ENCODE peak calls at places on chromosomes 5 and 9, in ten cellular contexts. Z is WERI-Rb-1, E is ovary, D is GM23338, L is psoas muscle, T is bronchial epithelial cell, J is right atrium auricular region, V is neural crest cell, G is AG04450, X is HCT116. I is an unnamed sample.

GRCh38 chr5:96343094-96343493 is 90.0 kb downstream of the PCSK1 start:
- DNase-seq in J (no peak), V (no peak), X (no peak), E (no peak), L (no peak), Z (no peak), T (no peak), D (no peak), G (no peak), I (no peak)

GRCh38 chr5:150068071-150068470 is 18.3 kb downstream of the CSF1R start:
- DNase-seq in D (no peak), X (no peak), E (no peak), V (no peak), J (no peak), Z (no peak), L (no peak), G (no peak), T (no peak), I (no peak)

GRCh38 chr9:115034801-115035200 is 83.2 kb downstream of the TNC start:
- DNase-seq in D (no peak), X (no peak), V (no peak), Z (no peak), T (peak), G (peak), L (no peak), J (no peak), E (no peak), I (no peak)

GRCh38 chr5:157497875-157498611 is 38.0 kb downstream of the NIPAL4 start:
- DNase-seq in L (no peak), Z (no peak), D (no peak), X (no peak), G (no peak), T (no peak), J (no peak), E (no peak), V (no peak), I (no peak)

GRCh38 chr5:177382423-177383029 is 1.7 kb upstream of the SLC34A1 start:
- DNase-seq in E (no peak), V (no peak), G (no peak), Z (no peak), L (no peak), J (no peak), D (peak), T (peak), X (no peak), I (no peak)

GRCh38 chr5:124087752-124088151 is 575.8 kb downstream of the CSNK1G3 start:
- DNase-seq in L (no peak), J (no peak), D (peak), T (no peak), E (no peak), V (no peak), Z (no peak), X (no peak), G (no peak), I (no peak)

GRCh38 chr5:165829504-165829903 is 2324.1 kb downstream of the MAT2B start:
- DNase-seq in Z (no peak), V (no peak), X (no peak), E (no peak), G (no peak), D (no peak), L (no peak), J (no peak), T (no peak), I (no peak)

GRCh38 chr5:91024727-91025126 is 358.4 kb downstream of the ARRDC3 start:
- DNase-seq in D (no peak), G (no peak), V (no peak), Z (no peak), J (no peak), L (no peak), E (no peak), T (no peak), X (no peak), I (no peak)

GRCh38 chr5:20572560-20572959 is 584.6 kb upstream of the CDH18 start:
- DNase-seq in Z (no peak), J (no peak), E (no peak), X (no peak), V (no peak), D (peak), L (no peak), G (no peak), T (peak), I (no peak)

GRCh38 chr5:14779975-14780374 is 91.6 kb downstream of the ANKH start:
- DNase-seq in E (no peak), V (no peak), J (no peak), G (no peak), T (peak), Z (no peak), X (no peak), L (no peak), D (no peak), I (no peak)

GRCh38 chr5:116482394-116482793 is 92.2 kb downstream of the SEMA6A start:
- DNase-seq in V (no peak), X (no peak), J (no peak), D (no peak), E (no peak), L (no peak), Z (no peak), T (peak), G (no peak), I (no peak)

GRCh38 chr5:148541054-148541835 is 113.1 kb downstream of the HTR4 start:
- DNase-seq in D (no peak), X (no peak), E (no peak), V (no peak), T (peak), L (no peak), G (no peak), Z (no peak), J (no peak), I (no peak)

GRCh38 chr5:173327084-173327947 is 898 bp downstream of the STC2 start:
- DNase-seq in T (no peak), E (no peak), G (no peak), J (no peak), D (no peak), L (no peak), X (no peak), V (no peak), Z (no peak), I (peak)

GRCh38 chr9:112334319-112334828 is 955 bp upstream of the PTBP3 start:
- DNase-seq in J (no peak), D (peak), L (no peak), X (no peak), Z (no peak), V (no peak), G (no peak), T (peak), E (peak), I (no peak)

GRCh38 chr9:121658591-121658990 is 7.2 kb downstream of the DAB2IP start:
- DNase-seq in X (no peak), J (no peak), V (no peak), L (no peak), E (no peak), D (no peak), Z (no peak), T (no peak), G (no peak), I (no peak)

GRCh38 chr5:38871211-38871610 is 25.4 kb downstream of the OSMR start:
- DNase-seq in G (no peak), T (peak), D (no peak), Z (no peak), V (no peak), L (no peak), E (no peak), J (no peak), X (no peak), I (no peak)

GRCh38 chr5:176818391-176819098 is 8.2 kb downstream of the UNC5A start:
- DNase-seq in J (no peak), G (no peak), L (no peak), X (peak), D (no peak), E (no peak), T (no peak), V (no peak), Z (no peak), I (no peak)

GRCh38 chr5:167030500-167031120 is 1260.8 kb upstream of the WWC1 start:
- DNase-seq in D (peak), E (no peak), X (no peak), L (no peak), J (no peak), T (no peak), V (peak), G (no peak), Z (peak), I (peak)

GRCh38 chr5:93715327-93715726 is 26.1 kb downstream of the POU5F2 start:
- DNase-seq in E (no peak), Z (peak), L (no peak), J (no peak), D (no peak), G (no peak), T (no peak), X (no peak), V (no peak), I (no peak)

GRCh38 chr9:85978496-85978895 is 37.5 kb downstream of the NAA35 start:
- DNase-seq in G (peak), J (no peak), E (no peak), T (no peak), D (no peak), Z (no peak), X (no peak), V (no peak), L (no peak), I (no peak)

GRCh38 chr9:92133949-92134604 is 18.9 kb upstream of the SPTLC1 start:
- DNase-seq in E (peak), Z (peak), T (peak), J (peak), X (peak), G (peak), L (peak), V (peak), D (peak), I (peak)

GRCh38 chr9:121550569-121551512 is 51.2 kb upstream of the GGTA1 start:
- DNase-seq in T (peak), L (peak), V (peak), X (peak), G (no peak), D (peak), E (peak), Z (peak), J (peak), I (peak)

GRCh38 chr5:64462391-64462790 is 43.4 kb upstream of the RGS7BP start:
- DNase-seq in G (no peak), L (no peak), Z (no peak), X (no peak), D (no peak), E (no peak), J (no peak), T (no peak), V (no peak), I (no peak)

GRCh38 chr5:41510176-41510831 is at the start of gene PLCXD3:
- DNase-seq in E (peak), Z (peak), L (peak), D (peak), V (peak), X (no peak), J (peak), G (no peak), T (peak), I (peak)

GRCh38 chr9:4588721-4589120 is 73.4 kb upstream of the PLPP6 start:
- DNase-seq in L (no peak), J (no peak), X (no peak), E (no peak), Z (no peak), D (no peak), T (no peak), V (no peak), G (no peak), I (no peak)

GRCh38 chr9:81477669-81478068 is 211.7 kb downstream of the TLE1 start:
- DNase-seq in J (no peak), G (no peak), T (no peak), E (no peak), D (no peak), X (no peak), V (no peak), L (no peak), Z (no peak), I (no peak)

GRCh38 chr9:111438576-111439235 is 45.5 kb downstream of the ECPAS start:
- DNase-seq in V (no peak), D (no peak), X (no peak), G (no peak), Z (no peak), E (no peak), T (no peak), J (no peak), L (no peak), I (no peak)

GRCh38 chr5:144191461-144191860 is 20.8 kb downstream of the KCTD16 start:
- DNase-seq in E (no peak), Z (no peak), J (no peak), V (no peak), D (no peak), X (no peak), T (no peak), G (no peak), L (no peak), I (no peak)

GRCh38 chr9:128635266-128636023 is 21.2 kb downstream of the DYNC2I2 start:
- DNase-seq in G (peak), J (peak), X (peak), Z (peak), E (peak), L (peak), V (peak), T (peak), D (peak), I (peak)

GRCh38 chr5:172006378-172007152 is at the start of gene FBXW11:
- DNase-seq in V (peak), J (peak), X (peak), L (peak), T (peak), D (peak), Z (peak), G (peak), E (peak), I (peak)

GRCh38 chr9:128903871-128904371 is 16.9 kb upstream of the PHYHD1 start:
- DNase-seq in J (no peak), L (no peak), V (no peak), T (peak), E (no peak), Z (no peak), D (no peak), X (no peak), G (no peak), I (no peak)

GRCh38 chr5:168085321-168086040 is 206.0 kb upstream of the WWC1 start:
- DNase-seq in V (no peak), L (no peak), J (no peak), X (no peak), D (no peak), E (no peak), Z (no peak), G (no peak), T (no peak), I (no peak)

GRCh38 chr5:4989121-4989520 is 151.0 kb upstream of the ADAMTS16 start:
- DNase-seq in E (no peak), L (no peak), T (no peak), G (no peak), Z (no peak), D (no peak), V (no peak), X (no peak), J (no peak), I (no peak)

GRCh38 chr5:110377411-110378392 is 348.8 kb downstream of the TMEM232 start:
- DNase-seq in G (no peak), J (no peak), D (no peak), T (peak), Z (no peak), X (no peak), E (no peak), V (no peak), L (no peak), I (no peak)

GRCh38 chr5:169024426-169024825 is 276.5 kb downstream of the SLIT3 start:
- DNase-seq in L (no peak), G (no peak), T (no peak), V (no peak), X (no peak), Z (no peak), D (no peak), J (peak), E (peak), I (no peak)

DNA sequence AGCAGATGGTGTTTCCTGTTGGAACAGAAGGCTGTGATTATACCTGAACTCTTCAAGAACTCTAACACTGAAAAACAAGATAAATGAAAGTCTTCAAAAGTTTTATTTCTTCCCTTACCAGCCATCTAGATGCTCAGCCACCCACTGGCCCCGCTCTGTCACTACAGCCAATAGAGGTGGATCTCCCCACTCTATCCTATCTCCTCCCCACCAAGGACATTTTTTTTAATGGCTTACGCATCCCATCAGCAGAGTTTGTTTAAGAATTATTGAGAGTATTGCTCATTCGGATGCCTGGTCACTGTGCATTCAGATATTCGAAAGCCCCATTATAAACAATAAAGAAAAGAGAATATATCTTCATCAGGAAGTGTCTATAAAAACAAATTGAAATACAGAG is 159.4 kb downstream of the RASEF start:
- DNase-seq in T (no peak), J (no peak), Z (no peak), G (no peak), X (no peak), D (peak), V (no peak), E (no peak), L (no peak), I (no peak)
- TF ChIP-seq CTCF in T (no peak), J (no peak), Z (peak), G (peak), X (peak), D (peak), V (peak), E (no peak), L (no peak), I (no peak)

DNA sequence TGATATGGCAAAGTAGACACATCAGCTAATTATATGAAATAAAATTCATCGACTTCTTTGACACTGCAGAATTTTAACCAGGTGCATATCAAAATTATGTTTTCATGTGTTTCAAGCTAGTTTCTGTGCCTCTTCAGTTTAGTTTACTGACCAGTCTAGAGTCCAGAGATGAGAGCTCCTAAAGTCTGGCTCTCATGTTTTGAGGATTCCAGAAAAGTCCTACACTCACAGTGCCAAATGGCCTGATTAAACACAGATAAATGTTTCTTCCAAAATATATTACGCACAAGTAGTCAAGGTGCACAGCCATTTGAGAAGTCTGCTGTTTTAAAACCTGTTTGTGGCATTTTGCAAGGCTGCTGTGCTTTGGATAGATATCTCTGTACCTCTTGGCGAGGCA is 15.6 kb downstream of the RGMB start:
- DNase-seq in E (no peak), G (no peak), J (no peak), V (no peak), D (no peak), T (no peak), L (no peak), X (no peak), Z (no peak), I (no peak)
- TF ChIP-seq CTCF in E (no peak), G (no peak), J (no peak), V (no peak), D (no peak), T (no peak), L (no peak), X (no peak), Z (no peak), I (no peak)

DNA sequence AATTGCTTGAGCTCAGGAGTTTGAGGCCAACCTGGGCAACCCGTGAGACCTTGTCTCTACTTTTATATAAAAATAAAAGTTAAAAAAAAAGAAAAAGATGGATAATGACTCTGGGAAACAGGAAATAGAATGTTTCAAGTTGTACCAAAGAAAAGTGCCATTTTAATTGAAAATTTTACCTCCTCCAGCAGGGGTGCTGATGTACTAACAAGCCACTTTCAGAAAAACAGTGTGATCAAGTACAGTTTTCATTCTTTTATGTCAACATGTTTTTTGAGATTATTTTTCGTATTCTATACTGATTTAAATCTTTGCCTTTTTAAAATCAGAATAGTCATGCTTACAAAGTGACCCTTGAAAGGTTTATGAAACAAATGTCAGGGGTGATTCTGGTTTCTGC is 30.8 kb downstream of the F2R start:
- DNase-seq in G (no peak), L (no peak), E (no peak), T (no peak), V (no peak), J (no peak), X (no peak), D (no peak), Z (no peak), I (no peak)
- TF ChIP-seq CTCF in G (no peak), L (no peak), E (no peak), T (no peak), V (peak), J (no peak), X (peak), D (peak), Z (no peak), I (no peak)

GRCh38 chr5:102539598-102539997 is 40.8 kb upstream of the SLCO6A1 start:
- DNase-seq in G (no peak), E (no peak), L (no peak), X (no peak), T (peak), J (no peak), D (no peak), Z (no peak), V (no peak), I (no peak)

GRCh38 chr5:102540251-102540812 is 41.5 kb upstream of the SLCO6A1 start:
- DNase-seq in J (no peak), E (no peak), T (no peak), Z (no peak), L (no peak), X (no peak), V (no peak), G (no peak), D (no peak), I (no peak)

GRCh38 chr5:102532126-102532525 is 33.3 kb upstream of the SLCO6A1 start:
- DNase-seq in V (no peak), E (no peak), X (no peak), D (no peak), Z (no peak), G (no peak), J (no peak), T (no peak), L (peak), I (no peak)

GRCh38 chr5:102537011-102537410 is 38.2 kb upstream of the SLCO6A1 start:
- DNase-seq in V (no peak), Z (no peak), L (no peak), D (no peak), X (no peak), G (no peak), E (no peak), T (no peak), J (no peak), I (no peak)

DNA sequence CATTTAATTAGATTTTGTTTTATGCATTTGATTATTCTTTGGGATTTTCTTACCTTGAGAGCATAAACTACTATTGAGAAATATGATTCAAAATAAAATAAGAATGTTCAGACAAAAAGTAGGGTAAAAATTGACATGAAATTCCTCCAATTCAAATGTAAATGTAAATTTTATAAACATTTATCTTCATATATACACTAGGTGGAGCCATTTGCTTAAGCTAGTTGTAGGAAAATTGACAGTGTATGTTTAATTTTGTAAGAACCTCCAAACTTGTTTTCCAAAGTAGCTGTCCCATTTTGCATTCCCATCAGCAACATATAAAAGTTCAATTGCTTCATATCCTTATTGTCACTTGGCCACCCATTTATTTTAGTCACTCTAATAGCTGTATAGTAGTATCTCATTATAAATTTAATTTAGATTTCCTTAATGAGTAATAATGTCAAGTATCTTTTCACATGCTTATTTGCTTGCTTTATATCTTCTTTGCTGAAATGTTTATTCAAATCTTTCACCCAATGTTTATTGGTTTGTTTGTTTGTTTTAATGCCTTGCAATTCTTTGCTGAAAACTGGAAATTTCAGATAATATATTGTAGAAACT is 37.6 kb upstream of the SLCO6A1 start:
- DNase-seq in E (no peak), D (no peak), X (peak), L (no peak), V (no peak), G (no peak), T (peak), J (no peak), Z (no peak), I (no peak)
- TF ChIP-seq CTCF in E (no peak), D (peak), X (peak), L (peak), V (peak), G (peak), T (peak), J (peak), Z (no peak), I (peak)

GRCh38 chr9:127283917-127284316 is 19.3 kb downstream of the GARNL3 start:
- DNase-seq in E (peak), L (peak), J (no peak), D (peak), X (no peak), Z (peak), T (peak), G (no peak), V (no peak), I (no peak)
- TF ChIP-seq CTCF in E (no peak), L (peak), J (peak), D (peak), X (peak), Z (peak), T (peak), G (peak), V (no peak), I (no peak)